ENCODE peak calls at places on chromosome 14, in ten cellular contexts. One of them, this sample, is unnamed.

GRCh38 chr14:105878125-105878524 is 351.7 kb downstream of the TMEM121 start:
- DNase-seq in naive thymus-derived CD4-positive, alpha-beta T cell: no peak
- DNase-seq in thoracic aorta: no peak
- DNase-seq in dorsolateral prefrontal cortex: no peak
- DNase-seq in adrenal gland: peak; percentile 4
- DNase-seq in kidney epithelial cell: no peak
- DNase-seq in right lobe of liver: no peak
- DNase-seq in mammary epithelial cell: no peak
- DNase-seq in foreskin keratinocyte: no peak
- DNase-seq in breast epithelium: no peak
- DNase-seq in this sample: no peak

GRCh38 chr14:55097894-55098560 is 31.0 kb upstream of the LGALS3 start:
- DNase-seq in naive thymus-derived CD4-positive, alpha-beta T cell: no peak
- DNase-seq in thoracic aorta: no peak
- DNase-seq in dorsolateral prefrontal cortex: no peak
- DNase-seq in adrenal gland: no peak
- DNase-seq in kidney epithelial cell: no peak
- DNase-seq in right lobe of liver: peak; percentile 49
- DNase-seq in mammary epithelial cell: peak; percentile 63
- DNase-seq in foreskin keratinocyte: peak; percentile 64
- DNase-seq in breast epithelium: no peak
- DNase-seq in this sample: no peak

GRCh38 chr14:70350078-70350477 is 9.4 kb downstream of the COX16 start:
- DNase-seq in naive thymus-derived CD4-positive, alpha-beta T cell: no peak
- DNase-seq in thoracic aorta: no peak
- DNase-seq in dorsolateral prefrontal cortex: no peak
- DNase-seq in adrenal gland: no peak
- DNase-seq in kidney epithelial cell: no peak
- DNase-seq in right lobe of liver: no peak
- DNase-seq in mammary epithelial cell: no peak
- DNase-seq in foreskin keratinocyte: no peak
- DNase-seq in breast epithelium: no peak
- DNase-seq in this sample: no peak

GRCh38 chr14:91142214-91142668 is 28.4 kb downstream of the DGLUCY start:
- DNase-seq in naive thymus-derived CD4-positive, alpha-beta T cell: no peak
- DNase-seq in thoracic aorta: no peak
- DNase-seq in dorsolateral prefrontal cortex: no peak
- DNase-seq in adrenal gland: no peak
- DNase-seq in kidney epithelial cell: no peak
- DNase-seq in right lobe of liver: no peak
- DNase-seq in mammary epithelial cell: no peak
- DNase-seq in foreskin keratinocyte: no peak
- DNase-seq in breast epithelium: no peak
- DNase-seq in this sample: no peak

GRCh38 chr14:94940263-94940993 is 170.5 kb upstream of the GSC start:
- DNase-seq in naive thymus-derived CD4-positive, alpha-beta T cell: no peak
- DNase-seq in thoracic aorta: no peak
- DNase-seq in dorsolateral prefrontal cortex: no peak
- DNase-seq in adrenal gland: no peak
- DNase-seq in kidney epithelial cell: no peak
- DNase-seq in right lobe of liver: no peak
- DNase-seq in mammary epithelial cell: no peak
- DNase-seq in foreskin keratinocyte: no peak
- DNase-seq in breast epithelium: no peak
- DNase-seq in this sample: no peak

GRCh38 chr14:99273025-99273723 is 1.2 kb upstream of the BCL11B start:
- DNase-seq in naive thymus-derived CD4-positive, alpha-beta T cell: peak; percentile 34
- DNase-seq in thoracic aorta: no peak
- DNase-seq in dorsolateral prefrontal cortex: no peak
- DNase-seq in adrenal gland: peak; percentile 38
- DNase-seq in kidney epithelial cell: no peak
- DNase-seq in right lobe of liver: no peak
- DNase-seq in mammary epithelial cell: peak; percentile 62
- DNase-seq in foreskin keratinocyte: peak; percentile 71
- DNase-seq in breast epithelium: no peak
- DNase-seq in this sample: no peak

GRCh38 chr14:63478024-63478423 is 65.2 kb downstream of the PPP2R5E start:
- DNase-seq in naive thymus-derived CD4-positive, alpha-beta T cell: no peak
- DNase-seq in thoracic aorta: no peak
- DNase-seq in dorsolateral prefrontal cortex: no peak
- DNase-seq in adrenal gland: no peak
- DNase-seq in kidney epithelial cell: no peak
- DNase-seq in right lobe of liver: no peak
- DNase-seq in mammary epithelial cell: no peak
- DNase-seq in foreskin keratinocyte: no peak
- DNase-seq in breast epithelium: no peak
- DNase-seq in this sample: no peak

GRCh38 chr14:69428289-69428998 is 30.0 kb downstream of the SLC39A9 start:
- DNase-seq in naive thymus-derived CD4-positive, alpha-beta T cell: no peak
- DNase-seq in thoracic aorta: no peak
- DNase-seq in dorsolateral prefrontal cortex: no peak
- DNase-seq in adrenal gland: no peak
- DNase-seq in kidney epithelial cell: no peak
- DNase-seq in right lobe of liver: no peak
- DNase-seq in mammary epithelial cell: no peak
- DNase-seq in foreskin keratinocyte: no peak
- DNase-seq in breast epithelium: no peak
- DNase-seq in this sample: no peak

GRCh38 chr14:104931323-104931770 is 6.7 kb downstream of the PLD4 start:
- DNase-seq in naive thymus-derived CD4-positive, alpha-beta T cell: no peak
- DNase-seq in thoracic aorta: no peak
- DNase-seq in dorsolateral prefrontal cortex: no peak
- DNase-seq in adrenal gland: no peak
- DNase-seq in kidney epithelial cell: no peak
- DNase-seq in right lobe of liver: no peak
- DNase-seq in mammary epithelial cell: no peak
- DNase-seq in foreskin keratinocyte: no peak
- DNase-seq in breast epithelium: peak; percentile 44
- DNase-seq in this sample: no peak

GRCh38 chr14:22429546-22429945 is 159.5 kb downstream of the DAD1 start:
- DNase-seq in naive thymus-derived CD4-positive, alpha-beta T cell: no peak
- DNase-seq in thoracic aorta: no peak
- DNase-seq in dorsolateral prefrontal cortex: no peak
- DNase-seq in adrenal gland: no peak
- DNase-seq in kidney epithelial cell: no peak
- DNase-seq in right lobe of liver: no peak
- DNase-seq in mammary epithelial cell: no peak
- DNase-seq in foreskin keratinocyte: no peak
- DNase-seq in breast epithelium: no peak
- DNase-seq in this sample: no peak

GRCh38 chr14:29745863-29746262 is 181.8 kb downstream of the PRKD1 start:
- DNase-seq in naive thymus-derived CD4-positive, alpha-beta T cell: no peak
- DNase-seq in thoracic aorta: no peak
- DNase-seq in dorsolateral prefrontal cortex: no peak
- DNase-seq in adrenal gland: no peak
- DNase-seq in kidney epithelial cell: no peak
- DNase-seq in right lobe of liver: no peak
- DNase-seq in mammary epithelial cell: no peak
- DNase-seq in foreskin keratinocyte: no peak
- DNase-seq in breast epithelium: no peak
- DNase-seq in this sample: no peak

GRCh38 chr14:92121207-92121669 is 268 bp downstream of the NDUFB1 start:
- DNase-seq in naive thymus-derived CD4-positive, alpha-beta T cell: no peak
- DNase-seq in thoracic aorta: no peak
- DNase-seq in dorsolateral prefrontal cortex: peak; percentile 31
- DNase-seq in adrenal gland: peak; percentile 70
- DNase-seq in kidney epithelial cell: no peak
- DNase-seq in right lobe of liver: no peak
- DNase-seq in mammary epithelial cell: no peak
- DNase-seq in foreskin keratinocyte: no peak
- DNase-seq in breast epithelium: no peak
- DNase-seq in this sample: peak; percentile 13

GRCh38 chr14:42192659-42193425 is 586.2 kb downstream of the LRFN5 start:
- DNase-seq in naive thymus-derived CD4-positive, alpha-beta T cell: no peak
- DNase-seq in thoracic aorta: no peak
- DNase-seq in dorsolateral prefrontal cortex: no peak
- DNase-seq in adrenal gland: no peak
- DNase-seq in kidney epithelial cell: peak; percentile 73
- DNase-seq in right lobe of liver: no peak
- DNase-seq in mammary epithelial cell: peak; percentile 66
- DNase-seq in foreskin keratinocyte: peak; percentile 89
- DNase-seq in breast epithelium: no peak
- DNase-seq in this sample: peak; percentile 62

GRCh38 chr14:23094666-23095195 is at the start of gene ACIN1:
- DNase-seq in naive thymus-derived CD4-positive, alpha-beta T cell: no peak
- DNase-seq in thoracic aorta: peak; percentile 40
- DNase-seq in dorsolateral prefrontal cortex: peak; percentile 69
- DNase-seq in adrenal gland: peak; percentile 69
- DNase-seq in kidney epithelial cell: peak; percentile 50
- DNase-seq in right lobe of liver: no peak
- DNase-seq in mammary epithelial cell: peak; percentile 81
- DNase-seq in foreskin keratinocyte: no peak
- DNase-seq in breast epithelium: peak; percentile 66
- DNase-seq in this sample: peak; percentile 64

GRCh38 chr14:89445252-89445973 is 28.4 kb upstream of the FOXN3 start:
- DNase-seq in naive thymus-derived CD4-positive, alpha-beta T cell: no peak
- DNase-seq in thoracic aorta: no peak
- DNase-seq in dorsolateral prefrontal cortex: no peak
- DNase-seq in adrenal gland: no peak
- DNase-seq in kidney epithelial cell: no peak
- DNase-seq in right lobe of liver: no peak
- DNase-seq in mammary epithelial cell: no peak
- DNase-seq in foreskin keratinocyte: no peak
- DNase-seq in breast epithelium: no peak
- DNase-seq in this sample: no peak

DNA sequence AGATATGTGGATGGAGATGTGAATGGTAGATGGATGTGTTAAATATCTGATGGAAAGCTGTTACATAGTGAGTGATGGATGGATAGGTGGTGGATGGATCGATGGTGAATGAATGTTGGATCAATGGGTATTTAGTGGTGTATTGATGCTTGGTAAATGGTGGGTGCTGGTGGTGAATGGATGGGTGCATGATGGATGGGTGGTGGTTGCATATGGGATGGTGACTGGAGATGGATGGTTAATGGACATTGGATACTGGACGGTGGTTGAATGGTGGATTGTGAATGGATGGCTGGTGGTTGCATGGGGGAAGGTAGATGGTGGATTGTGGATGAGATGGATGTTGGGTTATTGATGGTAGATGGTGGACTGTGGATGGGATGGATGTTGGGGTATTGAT is 2.1 kb upstream of the LBHD2 start:
- DNase-seq in naive thymus-derived CD4-positive, alpha-beta T cell: no peak
- DNase-seq in thoracic aorta: no peak
- DNase-seq in dorsolateral prefrontal cortex: no peak
- DNase-seq in adrenal gland: no peak
- DNase-seq in kidney epithelial cell: no peak
- DNase-seq in right lobe of liver: no peak
- DNase-seq in mammary epithelial cell: no peak
- DNase-seq in foreskin keratinocyte: no peak
- DNase-seq in breast epithelium: no peak
- DNase-seq in this sample: no peak
- H3K27me3 ChIP-seq in naive thymus-derived CD4-positive, alpha-beta T cell: no peaks in the 10 kb centered on the region
- H3K27me3 ChIP-seq in thoracic aorta: no peaks in the 10 kb centered on the region
- H3K27me3 ChIP-seq in dorsolateral prefrontal cortex: peaks cover 20% of the 10 kb centered on the region
- H3K27me3 ChIP-seq in adrenal gland: peaks cover 19% of the 10 kb centered on the region
- H3K27me3 ChIP-seq in kidney epithelial cell: peaks cover 27% of the 10 kb centered on the region
- H3K27me3 ChIP-seq in right lobe of liver: no peaks in the 10 kb centered on the region
- H3K27me3 ChIP-seq in mammary epithelial cell: peaks cover 7% of the 10 kb centered on the region
- H3K27me3 ChIP-seq in foreskin keratinocyte: peaks cover 30% of the 10 kb centered on the region
- H3K27me3 ChIP-seq in breast epithelium: no peaks in the 10 kb centered on the region
- H3K27me3 ChIP-seq in this sample: no peaks in the 10 kb centered on the region

DNA sequence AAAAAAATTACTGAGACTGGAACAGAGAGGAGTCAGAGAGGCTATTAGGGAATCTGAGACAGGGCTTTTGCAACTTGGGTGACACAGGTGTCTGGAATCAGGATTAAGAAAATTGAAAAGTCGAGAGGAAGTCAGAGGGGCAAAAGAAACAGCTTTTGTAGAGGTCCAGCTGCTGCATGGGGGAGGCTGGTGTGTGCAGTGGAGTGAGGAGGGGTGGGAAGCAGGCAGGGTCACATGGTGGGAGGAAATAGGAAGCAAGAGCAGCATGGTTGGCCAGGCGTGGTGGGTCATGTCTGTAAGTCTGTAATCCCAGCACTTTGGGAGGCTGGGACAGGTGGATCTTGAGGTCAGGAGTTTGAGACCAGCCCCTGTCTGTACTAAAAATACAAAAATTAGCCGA is 69.7 kb upstream of the VRK1 start:
- DNase-seq in naive thymus-derived CD4-positive, alpha-beta T cell: no peak
- DNase-seq in thoracic aorta: no peak
- DNase-seq in dorsolateral prefrontal cortex: no peak
- DNase-seq in adrenal gland: no peak
- DNase-seq in kidney epithelial cell: no peak
- DNase-seq in right lobe of liver: no peak
- DNase-seq in mammary epithelial cell: no peak
- DNase-seq in foreskin keratinocyte: no peak
- DNase-seq in breast epithelium: no peak
- DNase-seq in this sample: no peak
- H3K27me3 ChIP-seq in naive thymus-derived CD4-positive, alpha-beta T cell: no peaks in the 10 kb centered on the region
- H3K27me3 ChIP-seq in thoracic aorta: no peaks in the 10 kb centered on the region
- H3K27me3 ChIP-seq in dorsolateral prefrontal cortex: no peaks in the 10 kb centered on the region
- H3K27me3 ChIP-seq in adrenal gland: no peaks in the 10 kb centered on the region
- H3K27me3 ChIP-seq in kidney epithelial cell: no peaks in the 10 kb centered on the region
- H3K27me3 ChIP-seq in right lobe of liver: no peaks in the 10 kb centered on the region
- H3K27me3 ChIP-seq in mammary epithelial cell: peaks cover 4% of the 10 kb centered on the region
- H3K27me3 ChIP-seq in foreskin keratinocyte: peaks cover 29% of the 10 kb centered on the region
- H3K27me3 ChIP-seq in breast epithelium: no peaks in the 10 kb centered on the region
- H3K27me3 ChIP-seq in this sample: no peaks in the 10 kb centered on the region

GRCh38 chr14:36504805-36505192 is 15.2 kb downstream of the NKX2-1 start:
- DNase-seq in naive thymus-derived CD4-positive, alpha-beta T cell: no peak
- DNase-seq in thoracic aorta: no peak
- DNase-seq in dorsolateral prefrontal cortex: no peak
- DNase-seq in adrenal gland: no peak
- DNase-seq in kidney epithelial cell: no peak
- DNase-seq in right lobe of liver: no peak
- DNase-seq in mammary epithelial cell: no peak
- DNase-seq in foreskin keratinocyte: no peak
- DNase-seq in breast epithelium: no peak
- DNase-seq in this sample: no peak
- H3K27me3 ChIP-seq in naive thymus-derived CD4-positive, alpha-beta T cell: peaks cover 32% of the 10 kb centered on the region
- H3K27me3 ChIP-seq in thoracic aorta: peaks cover 19% of the 10 kb centered on the region
- H3K27me3 ChIP-seq in dorsolateral prefrontal cortex: peaks cover 100% of the 10 kb centered on the region
- H3K27me3 ChIP-seq in adrenal gland: peaks cover 81% of the 10 kb centered on the region
- H3K27me3 ChIP-seq in kidney epithelial cell: peaks cover 82% of the 10 kb centered on the region
- H3K27me3 ChIP-seq in right lobe of liver: peaks cover 81% of the 10 kb centered on the region
- H3K27me3 ChIP-seq in mammary epithelial cell: peaks cover 80% of the 10 kb centered on the region
- H3K27me3 ChIP-seq in foreskin keratinocyte: peaks cover 100% of the 10 kb centered on the region
- H3K27me3 ChIP-seq in breast epithelium: no peaks in the 10 kb centered on the region
- H3K27me3 ChIP-seq in this sample: peaks cover 41% of the 10 kb centered on the region

DNA sequence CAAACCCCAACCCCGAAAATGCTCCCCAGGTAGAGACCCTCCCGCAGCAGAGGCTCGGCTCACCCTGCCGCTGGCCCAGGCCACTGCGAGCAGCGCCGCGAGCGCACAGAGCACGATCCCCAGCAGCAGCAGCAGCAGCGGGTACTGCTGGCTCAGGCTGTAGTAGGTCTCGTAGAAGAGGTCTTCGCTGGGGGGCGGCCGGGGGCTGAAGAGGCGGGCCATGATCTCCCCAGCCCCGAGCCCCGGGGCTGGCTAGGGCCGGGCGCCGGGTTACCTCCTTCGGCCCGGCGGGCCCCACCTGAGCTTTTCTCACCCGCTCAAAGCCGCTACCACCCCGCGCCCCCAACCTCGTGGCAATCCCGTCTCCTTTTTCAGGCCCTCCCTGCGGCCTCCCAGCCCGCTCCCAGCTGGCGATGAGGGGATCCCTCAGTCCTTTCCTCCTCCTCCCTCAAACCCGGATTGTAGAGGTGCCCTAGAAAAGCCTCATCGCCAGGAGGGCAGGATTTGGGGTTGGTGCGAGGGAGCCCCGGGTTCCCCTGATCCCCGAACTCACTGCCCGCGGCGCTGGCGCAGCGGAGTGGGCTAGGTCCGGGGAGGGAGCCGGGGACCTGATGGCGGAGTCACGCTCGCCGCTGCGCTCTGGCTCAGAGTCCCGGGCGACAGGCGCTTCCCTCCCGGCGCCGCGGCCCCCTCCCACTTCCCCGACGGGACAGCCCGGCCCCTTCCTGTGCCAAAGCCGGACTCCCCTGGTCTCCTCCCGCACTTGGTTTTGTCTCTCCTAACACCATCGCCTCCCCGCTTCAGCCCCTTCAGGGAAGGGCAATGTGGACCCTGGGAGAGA is at the start of gene ADCY4:
- DNase-seq in naive thymus-derived CD4-positive, alpha-beta T cell: no peak
- DNase-seq in thoracic aorta: no peak
- DNase-seq in dorsolateral prefrontal cortex: no peak
- DNase-seq in adrenal gland: no peak
- DNase-seq in kidney epithelial cell: no peak
- DNase-seq in right lobe of liver: no peak
- DNase-seq in mammary epithelial cell: no peak
- DNase-seq in foreskin keratinocyte: no peak
- DNase-seq in breast epithelium: no peak
- DNase-seq in this sample: no peak
- H3K27me3 ChIP-seq in naive thymus-derived CD4-positive, alpha-beta T cell: peaks cover 13% of the 10 kb centered on the region
- H3K27me3 ChIP-seq in thoracic aorta: peaks cover 3% of the 10 kb centered on the region
- H3K27me3 ChIP-seq in dorsolateral prefrontal cortex: peaks cover 73% of the 10 kb centered on the region
- H3K27me3 ChIP-seq in adrenal gland: peaks cover 11% of the 10 kb centered on the region
- H3K27me3 ChIP-seq in kidney epithelial cell: peaks cover 46% of the 10 kb centered on the region
- H3K27me3 ChIP-seq in right lobe of liver: no peaks in the 10 kb centered on the region
- H3K27me3 ChIP-seq in mammary epithelial cell: peaks cover 13% of the 10 kb centered on the region
- H3K27me3 ChIP-seq in foreskin keratinocyte: peaks cover 3% of the 10 kb centered on the region
- H3K27me3 ChIP-seq in breast epithelium: no peaks in the 10 kb centered on the region
- H3K27me3 ChIP-seq in this sample: no peaks in the 10 kb centered on the region

This sample was measured in MG63.